ENCODE peak calls at places on chromosomes 5 and 9, in seven cellular contexts. One of them, this sample, is unnamed.

GRCh38 chr5:142924135-142924883 is 154.1 kb downstream of the ARHGAP26 start:
- DNase-seq in MM.1S: no peak
- DNase-seq in type B pancreatic cell: no peak
- DNase-seq in tibial artery: no peak
- DNase-seq in HL-60: no peak
- DNase-seq in pancreas: no peak
- DNase-seq in RWPE1: peak; percentile 26
- DNase-seq in this sample: no peak

GRCh38 chr9:69674112-69674511 is 1.9 kb upstream of the APBA1 start:
- DNase-seq in MM.1S: no peak
- DNase-seq in RWPE1: no peak
- DNase-seq in tibial artery: no peak
- DNase-seq in pancreas: no peak
- DNase-seq in type B pancreatic cell: no peak
- DNase-seq in HL-60: no peak
- DNase-seq in this sample: no peak

GRCh38 chr5:72648511-72648910 is 141.3 kb upstream of the ZNF366 start:
- DNase-seq in pancreas: no peak
- DNase-seq in RWPE1: no peak
- DNase-seq in HL-60: no peak
- DNase-seq in tibial artery: no peak
- DNase-seq in MM.1S: no peak
- DNase-seq in type B pancreatic cell: no peak
- DNase-seq in this sample: no peak

GRCh38 chr9:130498298-130498917 is 53.6 kb downstream of the ASS1 start:
- DNase-seq in MM.1S: no peak
- DNase-seq in tibial artery: no peak
- DNase-seq in HL-60: no peak
- DNase-seq in pancreas: no peak
- DNase-seq in RWPE1: no peak
- DNase-seq in type B pancreatic cell: no peak
- DNase-seq in this sample: no peak

GRCh38 chr5:37448941-37449340 is 69.8 kb downstream of the WDR70 start:
- DNase-seq in HL-60: no peak
- DNase-seq in pancreas: no peak
- DNase-seq in type B pancreatic cell: no peak
- DNase-seq in tibial artery: no peak
- DNase-seq in RWPE1: no peak
- DNase-seq in MM.1S: no peak
- DNase-seq in this sample: no peak

GRCh38 chr5:95822408-95823240 is at the start of gene GLRX:
- DNase-seq in pancreas: peak; percentile 60
- DNase-seq in HL-60: no peak
- DNase-seq in type B pancreatic cell: no peak
- DNase-seq in RWPE1: peak; percentile 91
- DNase-seq in tibial artery: peak; percentile 86
- DNase-seq in MM.1S: peak; percentile 85
- DNase-seq in this sample: peak; percentile 48

GRCh38 chr5:142149363-142149762 is 40.8 kb downstream of the NDFIP1 start:
- DNase-seq in RWPE1: no peak
- DNase-seq in tibial artery: no peak
- DNase-seq in MM.1S: no peak
- DNase-seq in HL-60: no peak
- DNase-seq in pancreas: no peak
- DNase-seq in type B pancreatic cell: no peak
- DNase-seq in this sample: no peak

GRCh38 chr5:178237431-178238312 is 5.1 kb upstream of the PHYKPL start:
- DNase-seq in tibial artery: no peak
- DNase-seq in pancreas: no peak
- DNase-seq in HL-60: no peak
- DNase-seq in MM.1S: no peak
- DNase-seq in RWPE1: peak; percentile 46
- DNase-seq in type B pancreatic cell: no peak
- DNase-seq in this sample: no peak

GRCh38 chr9:2166219-2166618 is 151.1 kb downstream of the SMARCA2 start:
- DNase-seq in MM.1S: no peak
- DNase-seq in pancreas: no peak
- DNase-seq in HL-60: no peak
- DNase-seq in type B pancreatic cell: no peak
- DNase-seq in RWPE1: no peak
- DNase-seq in tibial artery: no peak
- DNase-seq in this sample: no peak

GRCh38 chr5:54659651-54660050 is 142.1 kb downstream of the SNX18 start:
- DNase-seq in pancreas: no peak
- DNase-seq in MM.1S: no peak
- DNase-seq in tibial artery: peak; percentile 77
- DNase-seq in RWPE1: no peak
- DNase-seq in HL-60: no peak
- DNase-seq in type B pancreatic cell: no peak
- DNase-seq in this sample: no peak

DNA sequence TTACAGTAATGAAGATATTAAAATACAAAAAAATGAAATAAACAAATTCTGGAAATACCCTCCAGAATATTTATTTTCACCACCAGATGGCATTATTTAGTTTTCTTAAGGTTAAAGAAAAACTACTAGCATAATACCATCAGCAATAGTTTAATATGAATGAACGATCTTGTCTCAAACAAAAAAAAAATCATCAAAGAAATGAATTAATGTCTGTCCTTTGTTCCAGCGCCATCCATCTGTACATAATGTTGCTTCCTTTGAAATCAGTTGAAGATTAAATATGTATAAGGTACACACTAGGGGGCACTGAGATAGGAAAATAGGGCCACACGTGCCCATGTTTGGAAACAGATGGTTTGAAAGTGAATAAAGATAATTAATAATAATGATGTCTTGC is 84.9 kb upstream of the SLCO6A1 start:
- DNase-seq in tibial artery: no peak
- DNase-seq in MM.1S: peak; percentile 42
- DNase-seq in pancreas: no peak
- DNase-seq in HL-60: no peak
- DNase-seq in type B pancreatic cell: no peak
- DNase-seq in RWPE1: peak; percentile 21
- DNase-seq in this sample: no peak
- TF ChIP-seq CTCF in tibial artery: peak; percentile 47
- TF ChIP-seq CTCF in MM.1S: peak; percentile 55
- TF ChIP-seq CTCF in pancreas: no peak
- TF ChIP-seq CTCF in HL-60: no peak
- TF ChIP-seq CTCF in type B pancreatic cell: peak; percentile 77
- TF ChIP-seq CTCF in RWPE1: peak; percentile 70
- TF ChIP-seq CTCF in this sample: peak; percentile 41

DNA sequence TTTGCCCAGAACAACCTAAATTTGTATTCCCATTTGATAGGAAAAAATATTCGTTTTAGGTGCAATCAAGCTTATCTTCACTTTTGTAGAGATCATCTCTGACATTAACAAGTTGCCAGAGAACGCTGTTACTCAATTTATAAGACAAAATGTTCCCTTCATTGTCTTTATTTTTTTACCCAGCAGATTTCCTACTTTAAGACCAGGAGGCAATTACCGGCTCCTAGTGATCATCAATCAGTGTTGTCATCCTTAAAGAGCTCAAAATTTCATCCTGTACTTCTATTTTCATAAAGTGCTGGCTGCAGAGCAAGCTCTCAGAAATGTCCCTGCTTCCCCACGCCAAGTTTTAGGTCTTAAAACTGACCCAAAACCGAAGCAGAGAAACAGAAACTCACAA is 82.9 kb downstream of the PJA2 start:
- DNase-seq in RWPE1: no peak
- DNase-seq in MM.1S: no peak
- DNase-seq in tibial artery: no peak
- DNase-seq in HL-60: no peak
- DNase-seq in pancreas: no peak
- DNase-seq in type B pancreatic cell: no peak
- DNase-seq in this sample: no peak
- TF ChIP-seq CTCF in RWPE1: no peak
- TF ChIP-seq CTCF in MM.1S: no peak
- TF ChIP-seq CTCF in tibial artery: no peak
- TF ChIP-seq CTCF in HL-60: no peak
- TF ChIP-seq CTCF in pancreas: no peak
- TF ChIP-seq CTCF in type B pancreatic cell: no peak
- TF ChIP-seq CTCF in this sample: no peak

GRCh38 chr9:105637787-105638395 is 24.4 kb upstream of the TAL2 start:
- DNase-seq in pancreas: no peak
- DNase-seq in HL-60: no peak
- DNase-seq in tibial artery: no peak
- DNase-seq in MM.1S: peak; percentile 10
- DNase-seq in RWPE1: no peak
- DNase-seq in type B pancreatic cell: no peak
- DNase-seq in this sample: no peak
- TF ChIP-seq CTCF in pancreas: no peak
- TF ChIP-seq CTCF in HL-60: peak; percentile 34
- TF ChIP-seq CTCF in tibial artery: no peak
- TF ChIP-seq CTCF in MM.1S: peak; percentile 47
- TF ChIP-seq CTCF in RWPE1: peak; percentile 34
- TF ChIP-seq CTCF in type B pancreatic cell: peak; percentile 73
- TF ChIP-seq CTCF in this sample: peak; percentile 65

DNA sequence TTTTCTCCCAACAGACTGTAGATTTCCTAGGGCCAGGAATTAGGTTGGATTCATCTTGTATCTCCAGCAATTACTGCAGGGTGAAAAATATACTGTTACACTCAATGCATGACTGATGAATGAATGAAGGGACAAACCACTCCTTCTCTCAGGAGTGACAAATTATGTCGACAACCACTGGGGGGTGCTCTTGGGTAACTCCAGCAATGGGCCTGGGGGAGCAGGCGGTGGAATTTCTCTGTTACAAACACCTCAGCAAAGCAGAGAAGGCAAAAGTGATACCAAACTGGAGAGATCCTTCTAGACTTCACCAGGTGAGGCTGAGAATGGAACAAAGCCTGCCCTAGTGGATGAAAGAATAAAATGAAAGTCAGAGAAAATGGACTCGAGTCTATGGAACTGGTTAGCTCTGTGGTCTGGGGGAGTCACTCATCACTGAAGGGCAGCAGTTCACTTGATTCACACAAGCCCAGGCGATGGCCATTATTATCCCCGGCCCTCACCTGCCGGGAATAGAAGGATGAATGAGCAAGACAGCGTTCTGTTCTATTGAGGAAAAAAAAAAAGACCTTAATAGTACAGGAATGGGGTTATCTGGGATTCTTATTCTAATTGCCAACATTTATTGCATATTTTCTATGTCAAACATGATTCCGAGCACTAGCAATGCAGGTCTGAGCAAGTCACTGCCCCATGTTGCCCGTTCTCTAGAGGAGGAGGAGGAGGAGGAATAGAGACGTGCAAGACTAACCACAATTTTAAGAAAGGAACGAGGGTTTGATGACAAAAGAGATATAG is 341.1 kb downstream of the ASTN2 start:
- DNase-seq in HL-60: no peak
- DNase-seq in tibial artery: no peak
- DNase-seq in type B pancreatic cell: no peak
- DNase-seq in RWPE1: peak; percentile 57
- DNase-seq in MM.1S: peak; percentile 59
- DNase-seq in pancreas: peak; percentile 29
- DNase-seq in this sample: peak; percentile 67
- TF ChIP-seq CTCF in HL-60: no peak
- TF ChIP-seq CTCF in tibial artery: peak; percentile 16
- TF ChIP-seq CTCF in type B pancreatic cell: peak; percentile 71
- TF ChIP-seq CTCF in RWPE1: peak; percentile 41
- TF ChIP-seq CTCF in MM.1S: peak; percentile 68
- TF ChIP-seq CTCF in pancreas: peak; percentile 12
- TF ChIP-seq CTCF in this sample: peak; percentile 67

GRCh38 chr5:32586251-32586642 is 890 bp downstream of the SUB1 start:
- DNase-seq in tibial artery: no peak
- DNase-seq in type B pancreatic cell: no peak
- DNase-seq in pancreas: no peak
- DNase-seq in RWPE1: no peak
- DNase-seq in MM.1S: peak; percentile 72
- DNase-seq in HL-60: no peak
- DNase-seq in this sample: no peak

GRCh38 chr5:32587067-32587551 is 1.8 kb downstream of the SUB1 start:
- DNase-seq in tibial artery: no peak
- DNase-seq in RWPE1: no peak
- DNase-seq in pancreas: no peak
- DNase-seq in HL-60: no peak
- DNase-seq in MM.1S: peak; percentile 30
- DNase-seq in type B pancreatic cell: no peak
- DNase-seq in this sample: no peak

GRCh38 chr5:32585122-32585445 is 273 bp upstream of the SUB1 start:
- DNase-seq in RWPE1: no peak
- DNase-seq in MM.1S: no peak
- DNase-seq in HL-60: no peak
- DNase-seq in pancreas: no peak
- DNase-seq in type B pancreatic cell: no peak
- DNase-seq in tibial artery: no peak
- DNase-seq in this sample: no peak

GRCh38 chr5:32584651-32585050 is 706 bp upstream of the SUB1 start:
- DNase-seq in type B pancreatic cell: no peak
- DNase-seq in pancreas: no peak
- DNase-seq in HL-60: no peak
- DNase-seq in tibial artery: no peak
- DNase-seq in MM.1S: no peak
- DNase-seq in RWPE1: no peak
- DNase-seq in this sample: no peak

DNA sequence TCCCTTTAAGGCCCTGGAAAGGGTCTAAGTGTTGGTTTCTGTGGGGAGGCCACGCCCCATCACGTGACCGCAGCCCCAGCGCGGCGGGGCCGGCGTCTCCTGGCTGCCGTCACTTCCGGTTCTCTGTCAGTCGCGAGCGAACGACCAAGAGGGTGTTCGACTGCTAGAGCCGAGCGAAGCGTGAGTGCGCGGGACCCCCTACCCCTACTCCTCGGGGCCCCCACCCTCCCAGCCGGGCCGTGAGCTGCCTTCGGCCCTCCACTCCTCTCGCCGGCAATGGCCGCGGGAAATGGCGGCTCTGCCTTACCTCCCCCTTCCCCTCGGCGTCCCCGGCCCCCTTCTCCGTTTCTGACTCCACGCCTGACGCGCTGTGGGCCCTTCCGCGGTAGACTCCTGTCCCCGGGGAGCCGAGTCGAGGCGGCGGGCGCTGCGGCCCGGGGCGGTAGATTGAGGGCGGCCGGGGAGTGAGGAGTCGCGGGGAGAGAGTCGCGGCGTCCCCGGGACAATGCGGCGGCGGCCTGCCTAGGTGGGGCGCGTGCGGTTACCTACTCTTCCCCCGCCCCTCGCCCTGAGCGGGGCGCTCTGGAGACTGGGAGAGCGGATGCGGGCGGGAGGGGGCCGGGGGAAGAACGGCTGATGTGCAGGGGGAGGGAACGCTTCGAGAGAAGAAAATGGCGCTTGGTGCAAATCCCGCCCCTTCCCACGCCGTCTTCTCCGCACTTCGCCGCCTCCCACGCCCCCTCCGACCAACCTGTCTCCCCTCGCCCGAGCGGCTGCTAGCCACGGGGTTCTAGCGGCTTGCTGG is at the start of gene SUB1:
- DNase-seq in type B pancreatic cell: peak; percentile 92
- DNase-seq in MM.1S: peak; percentile 97
- DNase-seq in pancreas: peak; percentile 90
- DNase-seq in HL-60: peak; percentile 91
- DNase-seq in tibial artery: peak; percentile 95
- DNase-seq in RWPE1: peak; percentile 98
- DNase-seq in this sample: peak; percentile 95
- TF ChIP-seq CTCF in type B pancreatic cell: no peak
- TF ChIP-seq CTCF in MM.1S: no peak
- TF ChIP-seq CTCF in pancreas: no peak
- TF ChIP-seq CTCF in HL-60: no peak
- TF ChIP-seq CTCF in tibial artery: no peak
- TF ChIP-seq CTCF in RWPE1: no peak
- TF ChIP-seq CTCF in this sample: no peak

This sample was measured in nephron progenitor cell.